ENCODE peak calls at places on chromosomes 4 and X, in nine cellular contexts. Z, K, W, E, J, O, Q, M and D are unnamed samples.

GRCh38 chrX:132017431-132018185 is 5.5 kb upstream of the STK26 start:
- DNase-seq in K (no peak), W (no peak), O (no peak), E (no peak), M (no peak), Z (no peak), Q (no peak), J (peak; percentile 77), D (no peak)

GRCh38 chr4:71765837-71766236 is 18.0 kb downstream of the GC start:
- DNase-seq in Z (no peak), J (no peak), W (no peak), K (no peak), E (no peak), Q (no peak), M (no peak), O (no peak), D (no peak)

GRCh38 chr4:48262926-48263325 is 6.7 kb downstream of the TEC start:
- DNase-seq in W (no peak), Z (no peak), J (peak; percentile 25), K (no peak), M (no peak), O (no peak), E (no peak), Q (no peak), D (no peak)

GRCh38 chrX:24902808-24903207 is 113.0 kb downstream of the ARX start:
- DNase-seq in W (peak; percentile 10), M (no peak), O (no peak), Q (no peak), K (no peak), J (no peak), Z (no peak), E (no peak), D (no peak)

GRCh38 chr4:18192901-18193300 is 171.3 kb upstream of the LCORL start:
- DNase-seq in M (no peak), O (no peak), K (no peak), Q (no peak), J (no peak), Z (no peak), E (no peak), W (no peak), D (no peak)

GRCh38 chr4:37463457-37463856 is 218.9 kb downstream of the NWD2 start:
- DNase-seq in Z (no peak), O (no peak), J (no peak), K (no peak), W (no peak), Q (peak; percentile 16), M (no peak), E (no peak), D (no peak)

GRCh38 chrX:129737921-129738320 is 858 bp upstream of the XPNPEP2 start:
- DNase-seq in K (no peak), Q (no peak), O (no peak), M (no peak), J (peak; percentile 61), E (no peak), Z (no peak), W (no peak), D (no peak)

GRCh38 chr4:35934370-35934981 is 309.8 kb downstream of the ARAP2 start:
- DNase-seq in Z (no peak), O (no peak), K (peak; percentile 39), Q (no peak), W (peak; percentile 63), M (peak; percentile 3), E (no peak), J (peak; percentile 52), D (no peak)

GRCh38 chr4:110364911-110365520 is 110.9 kb upstream of the ENPEP start:
- DNase-seq in W (peak; percentile 16), Z (no peak), Q (no peak), O (no peak), J (no peak), M (no peak), K (no peak), E (no peak), D (no peak)

GRCh38 chr4:7158991-7159390 is 33.3 kb upstream of the SORCS2 start:
- DNase-seq in W (no peak), M (no peak), E (no peak), K (no peak), J (no peak), Z (no peak), O (peak; percentile 25), Q (no peak), D (no peak)

GRCh38 chrX:150873616-150874015 is 24.9 kb downstream of the CD99L2 start:
- DNase-seq in K (peak; percentile 50), E (no peak), Q (no peak), Z (no peak), O (no peak), J (peak; percentile 11), W (no peak), M (no peak), D (no peak)

GRCh38 chr4:68129793-68130192 is at the start of gene TMPRSS11F:
- DNase-seq in K (no peak), M (no peak), J (peak; percentile 1), W (peak; percentile 35), Q (no peak), E (no peak), Z (no peak), O (no peak), D (no peak)

GRCh38 chrX:53831662-53832635 is 145.4 kb upstream of the HUWE1 start:
- DNase-seq in W (peak; percentile 45), M (peak; percentile 45), E (no peak), Q (peak; percentile 33), O (no peak), J (peak; percentile 49), K (peak; percentile 30), Z (peak; percentile 5), D (peak; percentile 19)

GRCh38 chr4:168731706-168732414 is 235.0 kb downstream of the PALLD start:
- DNase-seq in Z (no peak), E (no peak), W (no peak), K (no peak), J (no peak), O (no peak), M (no peak), Q (no peak), D (no peak)

GRCh38 chrX:107205770-107206696 is at the start of the genes DNAAF6 and NUP62CL:
- DNase-seq in W (peak; percentile 70), J (no peak), M (peak; percentile 77), K (peak; percentile 85), Z (peak; percentile 38), O (peak; percentile 69), Q (peak; percentile 82), E (peak; percentile 65), D (peak; percentile 57)

GRCh38 chrX:107207089-107207488 is 678 bp downstream of the DNAAF6 start:
- DNase-seq in E (no peak), J (no peak), Q (no peak), O (no peak), M (no peak), K (no peak), W (no peak), Z (no peak), D (no peak)

GRCh38 chrX:107204063-107204605 is 2.1 kb downstream of the NUP62CL start:
- DNase-seq in M (no peak), O (no peak), Q (no peak), W (peak; percentile 34), E (no peak), Z (no peak), K (no peak), J (no peak), D (no peak)

GRCh38 chrX:107207943-107208342 is 1.5 kb downstream of the DNAAF6 start:
- DNase-seq in K (no peak), E (no peak), Q (no peak), Z (no peak), J (no peak), M (no peak), O (no peak), W (no peak), D (no peak)

DNA sequence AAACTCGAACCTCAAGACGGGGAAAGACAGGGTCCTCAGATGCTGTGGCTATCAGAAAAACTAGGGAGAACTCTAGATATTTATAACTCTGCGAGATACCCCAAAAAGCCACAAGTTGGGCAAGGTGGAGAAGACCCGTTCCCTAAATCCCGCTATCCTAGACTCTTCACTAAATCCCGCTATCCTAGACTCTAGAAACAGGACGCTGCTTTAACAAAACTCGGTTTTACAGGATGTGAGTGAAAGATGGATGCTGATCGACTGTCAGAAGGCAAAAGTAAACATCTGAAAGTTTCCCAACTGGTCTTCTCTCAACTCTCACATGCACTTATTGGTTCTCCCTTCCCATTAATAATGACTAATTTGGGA is 270 bp downstream of the DNAAF6 start:
- DNase-seq in Z (no peak), M (no peak), O (no peak), E (no peak), K (no peak), Q (no peak), J (no peak), W (no peak), D (no peak)
- TF ChIP-seq CTCF in Z (no peak), M (no peak), O (no peak), E (no peak), K (no peak), Q (no peak), J (no peak), W (no peak), D (no peak)

GRCh38 chr4:40845136-40845910 is 95.6 kb downstream of the NSUN7 start:
- DNase-seq in Z (no peak), M (no peak), E (no peak), K (no peak), Q (no peak), J (no peak), O (no peak), W (no peak), D (no peak)

GRCh38 chr4:40842725-40843401 is 93.1 kb downstream of the NSUN7 start:
- DNase-seq in Q (no peak), M (no peak), E (no peak), W (no peak), Z (no peak), J (no peak), K (no peak), O (no peak), D (no peak)

GRCh38 chr4:40842318-40842717 is 92.6 kb downstream of the NSUN7 start:
- DNase-seq in O (no peak), Q (no peak), K (no peak), W (no peak), E (no peak), J (no peak), M (no peak), Z (no peak), D (no peak)

GRCh38 chr4:40844261-40844660 is 94.5 kb downstream of the NSUN7 start:
- DNase-seq in Q (no peak), Z (no peak), E (no peak), W (no peak), J (no peak), O (no peak), K (no peak), M (no peak), D (no peak)

GRCh38 chr4:40843696-40844095 is 93.9 kb downstream of the NSUN7 start:
- DNase-seq in W (no peak), Q (peak; percentile 25), Z (no peak), K (peak; percentile 56), O (no peak), M (no peak), E (no peak), J (peak; percentile 65), D (no peak)
- TF ChIP-seq CTCF in W (no peak), Q (peak; percentile 33), Z (no peak), K (peak; percentile 68), O (no peak), M (no peak), E (no peak), J (peak; percentile 63), D (no peak)

GRCh38 chr4:108917255-108917654 is 154.4 kb upstream of the ETNPPL start:
- DNase-seq in O (no peak), J (no peak), W (no peak), Z (no peak), Q (no peak), K (no peak), M (no peak), E (no peak), D (no peak)
- TF ChIP-seq CTCF in O (no peak), J (no peak), W (no peak), Z (no peak), Q (no peak), K (no peak), M (no peak), E (no peak), D (no peak)

GRCh38 chr4:137069473-137069872 is 462.8 kb downstream of the PCDH18 start:
- DNase-seq in K (no peak), Q (no peak), W (no peak), Z (no peak), M (no peak), E (no peak), O (no peak), J (no peak), D (no peak)
- TF ChIP-seq CTCF in K (no peak), Q (no peak), W (no peak), Z (no peak), M (peak; percentile 24), E (no peak), O (no peak), J (peak; percentile 13), D (no peak)